ENCODE peak calls at places on chromosome 17, in five cellular contexts. H, G, I, L and J are unnamed samples.

GRCh38 chr17:2264023-2264860 is 39.3 kb downstream of the SMG6 start:
- DNase-seq in H (no peak), G (peak; percentile 53), I (peak; percentile 57), L (peak; percentile 10), J (no peak)

GRCh38 chr17:63988741-63989621 is 9.2 kb upstream of the PRR29 start:
- DNase-seq in H (no peak), G (no peak), I (no peak), L (no peak), J (no peak)

GRCh38 chr17:72529386-72529785 is 408.6 kb downstream of the SOX9 start:
- DNase-seq in H (no peak), G (peak; percentile 43), I (no peak), L (no peak), J (no peak)

GRCh38 chr17:72900542-72900941 is 191.9 kb downstream of the SLC39A11 start:
- DNase-seq in H (no peak), G (no peak), I (no peak), L (no peak), J (no peak)

GRCh38 chr17:50331085-50331791 is 14.7 kb upstream of the XYLT2 start:
- DNase-seq in H (no peak), G (peak; percentile 97), I (peak; percentile 81), L (no peak), J (no peak)

GRCh38 chr17:33651631-33652030 is 358.5 kb upstream of the ASIC2 start:
- DNase-seq in H (no peak), G (peak; percentile 3), I (peak; percentile 14), L (peak; percentile 1), J (no peak)

GRCh38 chr17:13362341-13363122 is 239.2 kb downstream of the HS3ST3A1 start:
- DNase-seq in H (no peak), G (peak; percentile 86), I (no peak), L (no peak), J (no peak)

GRCh38 chr17:32498362-32498761 is 11.6 kb downstream of the CDK5R1 start:
- DNase-seq in H (no peak), G (no peak), I (no peak), L (no peak), J (no peak)

GRCh38 chr17:10875984-10876555 is 38.2 kb upstream of the PIRT start:
- DNase-seq in H (no peak), G (peak; percentile 1), I (peak; percentile 41), L (peak; percentile 65), J (peak; percentile 30)

GRCh38 chr17:37025847-37026533 is 77.2 kb downstream of the AATF start:
- DNase-seq in H (no peak), G (no peak), I (no peak), L (no peak), J (peak; percentile 59)

GRCh38 chr17:75110307-75110937 is 653 bp downstream of the ARMC7 start:
- DNase-seq in H (no peak), G (no peak), I (no peak), L (no peak), J (no peak)

GRCh38 chr17:61486135-61487120 is 34.2 kb downstream of the TBX4 start:
- DNase-seq in H (no peak), G (no peak), I (no peak), L (no peak), J (no peak)

GRCh38 chr17:52170963-52171572 is 12.6 kb upstream of the CA10 start:
- DNase-seq in H (no peak), G (no peak), I (peak; percentile 5), L (peak; percentile 37), J (no peak)

GRCh38 chr17:1179635-1180433 is at the start of gene ABR:
- DNase-seq in H (no peak), G (no peak), I (peak; percentile 32), L (peak; percentile 60), J (peak; percentile 81)

GRCh38 chr17:81586096-81586495 is 33.9 kb upstream of the FAAP100 start:
- DNase-seq in H (no peak), G (no peak), I (no peak), L (no peak), J (no peak)

GRCh38 chr17:66507103-66507923 is 204.9 kb downstream of the PRKCA start:
- DNase-seq in H (no peak), G (peak; percentile 89), I (peak; percentile 78), L (peak; percentile 60), J (no peak)

GRCh38 chr17:27977751-27978688 is 64.5 kb upstream of the NLK start:
- DNase-seq in H (no peak), G (no peak), I (no peak), L (no peak), J (no peak)

GRCh38 chr17:18182190-18182977 is 1.2 kb upstream of the ALKBH5 start:
- DNase-seq in H (no peak), G (no peak), I (no peak), L (no peak), J (no peak)

GRCh38 chr17:35795007-35795870 is at the start of gene MMP28:
- DNase-seq in H (no peak), G (peak; percentile 28), I (no peak), L (no peak), J (peak; percentile 62)

GRCh38 chr17:2899911-2900310 is 103.7 kb downstream of the RAP1GAP2 start:
- DNase-seq in H (no peak), G (no peak), I (no peak), L (no peak), J (no peak)

GRCh38 chr17:65867014-65867413 is 305.6 kb upstream of the AXIN2 start:
- DNase-seq in H (no peak), G (no peak), I (no peak), L (no peak), J (no peak)

GRCh38 chr17:77772461-77772897 is 186.0 kb upstream of the TNRC6C start:
- DNase-seq in H (no peak), G (peak; percentile 79), I (peak; percentile 66), L (peak; percentile 35), J (peak; percentile 89)

GRCh38 chr17:27630607-27631408 is at the start of gene LGALS9:
- DNase-seq in H (no peak), G (peak; percentile 56), I (peak; percentile 20), L (no peak), J (peak; percentile 67)

GRCh38 chr17:20955437-20956323 is 87.1 kb downstream of the USP22 start:
- DNase-seq in H (no peak), G (peak; percentile 28), I (peak; percentile 74), L (no peak), J (no peak)

GRCh38 chr17:10875411-10875810 is 37.5 kb upstream of the PIRT start:
- DNase-seq in H (peak; percentile 47), G (no peak), I (peak; percentile 3), L (peak; percentile 66), J (peak; percentile 10)

GRCh38 chr17:44972953-44973352 is 4.8 kb upstream of the C1QL1 start:
- DNase-seq in H (no peak), G (peak; percentile 79), I (peak; percentile 56), L (no peak), J (no peak)

GRCh38 chr17:77914440-77915254 is 43.9 kb upstream of the TNRC6C start:
- DNase-seq in H (no peak), G (peak; percentile 8), I (no peak), L (peak; percentile 79), J (no peak)

GRCh38 chr17:45170976-45171337 is 9.3 kb downstream of the HEXIM2 start:
- DNase-seq in H (peak; percentile 65), G (peak; percentile 73), I (peak; percentile 76), L (no peak), J (no peak)

GRCh38 chr17:43003542-43004172 is 2.9 kb upstream of the IFI35 start:
- DNase-seq in H (no peak), G (peak; percentile 75), I (no peak), L (no peak), J (no peak)

GRCh38 chr17:50532452-50533024 is at the start of gene EPN3:
- DNase-seq in H (no peak), G (no peak), I (no peak), L (no peak), J (no peak)

GRCh38 chr17:29930399-29931010 is 477 bp upstream of the SSH2 start:
- DNase-seq in H (no peak), G (no peak), I (no peak), L (no peak), J (no peak)

GRCh38 chr17:37342589-37342988 is 33.2 kb upstream of the C17orf78 start:
- DNase-seq in H (no peak), G (no peak), I (no peak), L (no peak), J (no peak)

GRCh38 chr17:7843536-7844291 is 9.7 kb downstream of the KDM6B start:
- DNase-seq in H (no peak), G (peak; percentile 88), I (peak; percentile 92), L (peak; percentile 90), J (peak; percentile 96)

GRCh38 chr17:49223517-49224197 is 6.9 kb downstream of the PHOSPHO1 start:
- DNase-seq in H (peak; percentile 48), G (no peak), I (peak; percentile 22), L (peak; percentile 57), J (peak; percentile 81)

GRCh38 chr17:9272506-9272905 is 251.2 kb downstream of the NTN1 start:
- DNase-seq in H (no peak), G (no peak), I (no peak), L (no peak), J (no peak)

GRCh38 chr17:80270836-80271235 is 10.2 kb downstream of the RNF213 start:
- DNase-seq in H (no peak), G (no peak), I (peak; percentile 30), L (peak; percentile 51), J (peak; percentile 64)

DNA sequence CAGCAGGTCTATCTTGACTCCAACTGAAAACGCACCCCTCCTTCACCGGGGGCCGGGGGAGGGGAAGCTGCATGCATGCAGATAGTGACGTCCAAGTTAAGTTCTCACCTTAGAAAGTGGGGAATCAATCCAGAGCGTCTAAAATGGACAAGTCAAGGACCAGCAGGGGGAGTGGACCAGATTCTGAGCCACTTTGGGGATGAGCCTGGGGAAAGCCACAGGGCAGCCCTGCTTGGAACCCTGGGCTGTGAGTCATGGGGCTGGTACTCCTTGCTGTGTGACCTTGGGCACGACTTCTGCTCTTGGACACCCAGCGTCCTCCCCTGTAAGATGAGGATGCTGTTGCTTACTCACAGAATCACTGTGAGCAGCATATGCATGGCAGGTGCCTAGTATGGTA is 9.1 kb downstream of the TNFRSF13B start:
- DNase-seq in H (no peak), G (no peak), I (no peak), L (no peak), J (no peak)
- TF ChIP-seq CTCF in H (no peak), G (no peak), I (no peak), L (no peak), J (no peak)

DNA sequence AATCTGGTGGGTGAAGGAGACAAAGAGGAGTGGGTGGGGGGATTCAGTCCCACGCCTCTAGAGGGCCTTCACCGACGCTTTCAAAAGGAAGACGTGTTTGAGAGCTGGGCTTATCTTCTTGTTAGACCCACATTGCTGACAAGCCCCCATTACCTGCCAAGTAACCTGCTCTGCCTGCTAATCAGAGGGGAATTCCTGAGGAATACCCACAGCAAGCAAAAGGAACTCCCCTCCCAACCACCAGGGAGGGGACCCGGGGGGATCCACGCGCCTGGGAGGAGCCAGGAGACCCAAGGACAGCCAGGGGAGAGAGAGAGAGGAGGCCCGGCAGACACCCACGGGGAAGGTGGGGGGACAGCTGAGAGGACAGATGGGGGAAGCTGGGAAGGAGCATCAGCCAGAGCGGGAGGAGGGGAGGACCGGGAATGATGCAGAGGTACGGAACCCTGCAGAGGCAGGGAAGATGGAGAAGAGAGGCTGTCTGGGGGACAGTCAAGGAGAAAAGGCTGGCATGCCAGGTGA is 986 bp downstream of the MTMR4 start:
- DNase-seq in H (peak; percentile 57), G (no peak), I (no peak), L (peak; percentile 12), J (peak; percentile 49)
- TF ChIP-seq CTCF in H (no peak), G (no peak), I (no peak), L (no peak), J (no peak)

GRCh38 chr17:39746145-39746461 is 8.4 kb downstream of the GRB7 start:
- DNase-seq in H (no peak), G (no peak), I (no peak), L (no peak), J (no peak)
- TF ChIP-seq CTCF in H (no peak), G (no peak), I (no peak), L (no peak), J (no peak)

GRCh38 chr17:19410875-19411291 is at the start of gene RNF112:
- DNase-seq in H (peak; percentile 88), G (peak; percentile 67), I (peak; percentile 52), L (no peak), J (no peak)
- TF ChIP-seq CTCF in H (peak; percentile 51), G (no peak), I (peak; percentile 5), L (no peak), J (no peak)